ENCODE peak calls at places on chromosomes 13 and 19, in nine cellular contexts. One of them, this sample, is unnamed.

GRCh38 chr19:15248648-15249559 is 16.7 kb upstream of the EPHX3 start:
- DNase-seq in A673: no peak
- DNase-seq in CD8-positive, alpha-beta memory T cell: no peak
- DNase-seq in tibial artery: peak
- DNase-seq in neural progenitor cell: no peak
- DNase-seq in heart right ventricle: peak
- DNase-seq in CD4-positive, alpha-beta T cell: no peak
- DNase-seq in brain microvascular endothelial cell: peak
- DNase-seq in uterus: peak
- DNase-seq in this sample: peak

GRCh38 chr13:36533806-36534205 is 101.5 kb downstream of the CCNA1 start:
- DNase-seq in A673: no peak
- DNase-seq in CD8-positive, alpha-beta memory T cell: no peak
- DNase-seq in tibial artery: no peak
- DNase-seq in neural progenitor cell: no peak
- DNase-seq in heart right ventricle: no peak
- DNase-seq in CD4-positive, alpha-beta T cell: no peak
- DNase-seq in brain microvascular endothelial cell: no peak
- DNase-seq in uterus: no peak
- DNase-seq in this sample: no peak

GRCh38 chr19:54124393-54124792 is 8.8 kb downstream of the PRPF31 start:
- DNase-seq in A673: no peak
- DNase-seq in CD8-positive, alpha-beta memory T cell: no peak
- DNase-seq in tibial artery: no peak
- DNase-seq in neural progenitor cell: no peak
- DNase-seq in heart right ventricle: no peak
- DNase-seq in CD4-positive, alpha-beta T cell: no peak
- DNase-seq in brain microvascular endothelial cell: no peak
- DNase-seq in uterus: no peak
- DNase-seq in this sample: no peak

GRCh38 chr13:60431108-60431700 is 34.2 kb downstream of the TDRD3 start:
- DNase-seq in A673: peak
- DNase-seq in CD8-positive, alpha-beta memory T cell: peak
- DNase-seq in tibial artery: no peak
- DNase-seq in neural progenitor cell: peak
- DNase-seq in heart right ventricle: no peak
- DNase-seq in CD4-positive, alpha-beta T cell: no peak
- DNase-seq in brain microvascular endothelial cell: peak
- DNase-seq in uterus: no peak
- DNase-seq in this sample: no peak

GRCh38 chr19:23699521-23699860 is 12.5 kb upstream of the ZNF675 start:
- DNase-seq in A673: no peak
- DNase-seq in CD8-positive, alpha-beta memory T cell: no peak
- DNase-seq in tibial artery: no peak
- DNase-seq in neural progenitor cell: no peak
- DNase-seq in heart right ventricle: no peak
- DNase-seq in CD4-positive, alpha-beta T cell: no peak
- DNase-seq in brain microvascular endothelial cell: no peak
- DNase-seq in uterus: no peak
- DNase-seq in this sample: no peak

GRCh38 chr19:16035601-16036297 is 40.5 kb upstream of the TPM4 start:
- DNase-seq in A673: no peak
- DNase-seq in CD8-positive, alpha-beta memory T cell: no peak
- DNase-seq in tibial artery: no peak
- DNase-seq in neural progenitor cell: no peak
- DNase-seq in heart right ventricle: no peak
- DNase-seq in CD4-positive, alpha-beta T cell: no peak
- DNase-seq in brain microvascular endothelial cell: no peak
- DNase-seq in uterus: no peak
- DNase-seq in this sample: no peak

GRCh38 chr19:33212024-33212772 is 13.5 kb downstream of the SLC7A10 start:
- DNase-seq in A673: no peak
- DNase-seq in CD8-positive, alpha-beta memory T cell: no peak
- DNase-seq in tibial artery: no peak
- DNase-seq in neural progenitor cell: no peak
- DNase-seq in heart right ventricle: no peak
- DNase-seq in CD4-positive, alpha-beta T cell: no peak
- DNase-seq in brain microvascular endothelial cell: no peak
- DNase-seq in uterus: no peak
- DNase-seq in this sample: no peak

GRCh38 chr19:55014714-55015113 is 23.4 kb downstream of the GP6 start:
- DNase-seq in A673: no peak
- DNase-seq in CD8-positive, alpha-beta memory T cell: no peak
- DNase-seq in tibial artery: no peak
- DNase-seq in neural progenitor cell: no peak
- DNase-seq in heart right ventricle: peak
- DNase-seq in CD4-positive, alpha-beta T cell: no peak
- DNase-seq in brain microvascular endothelial cell: no peak
- DNase-seq in uterus: no peak
- DNase-seq in this sample: no peak

GRCh38 chr13:78657699-78658629 is 991 bp downstream of the OBI1 start:
- DNase-seq in A673: peak
- DNase-seq in CD8-positive, alpha-beta memory T cell: no peak
- DNase-seq in tibial artery: no peak
- DNase-seq in neural progenitor cell: no peak
- DNase-seq in heart right ventricle: no peak
- DNase-seq in CD4-positive, alpha-beta T cell: no peak
- DNase-seq in brain microvascular endothelial cell: no peak
- DNase-seq in uterus: no peak
- DNase-seq in this sample: no peak

GRCh38 chr13:32676242-32676641 is 90.0 kb downstream of the PDS5B start:
- DNase-seq in A673: no peak
- DNase-seq in CD8-positive, alpha-beta memory T cell: no peak
- DNase-seq in tibial artery: no peak
- DNase-seq in neural progenitor cell: no peak
- DNase-seq in heart right ventricle: no peak
- DNase-seq in CD4-positive, alpha-beta T cell: no peak
- DNase-seq in brain microvascular endothelial cell: peak
- DNase-seq in uterus: no peak
- DNase-seq in this sample: no peak

GRCh38 chr19:15251749-15252397 is 19.6 kb upstream of the EPHX3 start:
- DNase-seq in A673: peak
- DNase-seq in CD8-positive, alpha-beta memory T cell: no peak
- DNase-seq in tibial artery: peak
- DNase-seq in neural progenitor cell: peak
- DNase-seq in heart right ventricle: peak
- DNase-seq in CD4-positive, alpha-beta T cell: no peak
- DNase-seq in brain microvascular endothelial cell: peak
- DNase-seq in uterus: peak
- DNase-seq in this sample: peak

GRCh38 chr13:51000576-51001260 is 91.1 kb downstream of the RNASEH2B start:
- DNase-seq in A673: peak
- DNase-seq in CD8-positive, alpha-beta memory T cell: no peak
- DNase-seq in tibial artery: peak
- DNase-seq in neural progenitor cell: no peak
- DNase-seq in heart right ventricle: no peak
- DNase-seq in CD4-positive, alpha-beta T cell: no peak
- DNase-seq in brain microvascular endothelial cell: no peak
- DNase-seq in uterus: peak
- DNase-seq in this sample: peak

GRCh38 chr13:75660694-75661093 is 24.6 kb downstream of the LMO7 start:
- DNase-seq in A673: no peak
- DNase-seq in CD8-positive, alpha-beta memory T cell: no peak
- DNase-seq in tibial artery: no peak
- DNase-seq in neural progenitor cell: no peak
- DNase-seq in heart right ventricle: no peak
- DNase-seq in CD4-positive, alpha-beta T cell: no peak
- DNase-seq in brain microvascular endothelial cell: no peak
- DNase-seq in uterus: no peak
- DNase-seq in this sample: no peak

GRCh38 chr13:102757006-102757405 is 16.6 kb downstream of the TEX30 start:
- DNase-seq in A673: no peak
- DNase-seq in CD8-positive, alpha-beta memory T cell: no peak
- DNase-seq in tibial artery: no peak
- DNase-seq in neural progenitor cell: no peak
- DNase-seq in heart right ventricle: no peak
- DNase-seq in CD4-positive, alpha-beta T cell: no peak
- DNase-seq in brain microvascular endothelial cell: no peak
- DNase-seq in uterus: no peak
- DNase-seq in this sample: no peak

DNA sequence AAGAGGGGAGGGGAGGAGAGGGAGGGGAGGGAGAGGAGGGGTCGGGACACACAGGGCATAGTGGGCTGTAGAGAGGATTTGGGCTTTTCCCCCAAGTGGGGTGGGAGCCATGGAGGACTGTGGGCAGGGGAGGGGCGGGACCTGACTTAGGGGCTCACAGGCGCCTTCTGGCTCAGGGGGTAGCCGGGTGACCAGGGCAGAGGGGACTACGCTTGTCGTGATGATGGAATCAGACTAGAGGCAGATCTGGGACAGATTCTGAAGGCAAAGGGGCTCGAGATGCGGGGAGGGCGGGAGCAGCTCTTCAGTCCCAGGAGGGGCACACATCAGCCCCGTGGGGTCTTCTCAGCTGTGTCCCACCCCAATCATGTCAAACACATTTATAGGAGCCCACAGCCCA is 13.5 kb downstream of the NDUFA11 start:
- DNase-seq in A673: no peak
- DNase-seq in CD8-positive, alpha-beta memory T cell: no peak
- DNase-seq in tibial artery: no peak
- DNase-seq in neural progenitor cell: no peak
- DNase-seq in heart right ventricle: no peak
- DNase-seq in CD4-positive, alpha-beta T cell: no peak
- DNase-seq in brain microvascular endothelial cell: no peak
- DNase-seq in uterus: no peak
- DNase-seq in this sample: no peak
- H3K27ac ChIP-seq in A673: no peak
- H3K27ac ChIP-seq in CD8-positive, alpha-beta memory T cell: no peak
- H3K27ac ChIP-seq in tibial artery: no peak
- H3K27ac ChIP-seq in neural progenitor cell: no peak
- H3K27ac ChIP-seq in heart right ventricle: no peak
- H3K27ac ChIP-seq in CD4-positive, alpha-beta T cell: no peak
- H3K27ac ChIP-seq in brain microvascular endothelial cell: no peak
- H3K27ac ChIP-seq in uterus: no peak
- H3K27ac ChIP-seq in this sample: no peak

DNA sequence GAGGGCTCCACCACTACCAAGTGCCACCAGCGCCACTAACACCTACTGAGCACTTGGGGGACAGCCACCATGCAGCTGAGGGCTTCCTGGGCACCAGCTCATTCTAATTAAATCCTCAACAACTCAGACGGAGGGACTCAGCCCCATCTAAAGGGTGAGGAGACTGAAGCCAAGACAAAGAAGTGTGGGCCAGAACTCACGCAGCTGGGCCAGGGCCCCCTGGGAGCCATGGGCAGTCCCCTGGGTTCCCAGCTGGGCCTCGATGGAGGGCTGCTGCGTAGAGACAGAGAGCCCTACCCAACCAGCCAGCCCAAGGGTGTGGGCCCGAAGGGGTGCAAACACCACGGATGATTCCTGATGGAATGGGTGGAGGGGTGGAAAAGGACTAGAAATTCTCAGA is 12.8 kb upstream of the PRKD2 start:
- DNase-seq in A673: no peak
- DNase-seq in CD8-positive, alpha-beta memory T cell: no peak
- DNase-seq in tibial artery: no peak
- DNase-seq in neural progenitor cell: no peak
- DNase-seq in heart right ventricle: no peak
- DNase-seq in CD4-positive, alpha-beta T cell: no peak
- DNase-seq in brain microvascular endothelial cell: no peak
- DNase-seq in uterus: no peak
- DNase-seq in this sample: no peak
- H3K27ac ChIP-seq in A673: no peak
- H3K27ac ChIP-seq in CD8-positive, alpha-beta memory T cell: no peak
- H3K27ac ChIP-seq in tibial artery: no peak
- H3K27ac ChIP-seq in neural progenitor cell: no peak
- H3K27ac ChIP-seq in heart right ventricle: no peak
- H3K27ac ChIP-seq in CD4-positive, alpha-beta T cell: no peak
- H3K27ac ChIP-seq in brain microvascular endothelial cell: peak
- H3K27ac ChIP-seq in uterus: no peak
- H3K27ac ChIP-seq in this sample: no peak

DNA sequence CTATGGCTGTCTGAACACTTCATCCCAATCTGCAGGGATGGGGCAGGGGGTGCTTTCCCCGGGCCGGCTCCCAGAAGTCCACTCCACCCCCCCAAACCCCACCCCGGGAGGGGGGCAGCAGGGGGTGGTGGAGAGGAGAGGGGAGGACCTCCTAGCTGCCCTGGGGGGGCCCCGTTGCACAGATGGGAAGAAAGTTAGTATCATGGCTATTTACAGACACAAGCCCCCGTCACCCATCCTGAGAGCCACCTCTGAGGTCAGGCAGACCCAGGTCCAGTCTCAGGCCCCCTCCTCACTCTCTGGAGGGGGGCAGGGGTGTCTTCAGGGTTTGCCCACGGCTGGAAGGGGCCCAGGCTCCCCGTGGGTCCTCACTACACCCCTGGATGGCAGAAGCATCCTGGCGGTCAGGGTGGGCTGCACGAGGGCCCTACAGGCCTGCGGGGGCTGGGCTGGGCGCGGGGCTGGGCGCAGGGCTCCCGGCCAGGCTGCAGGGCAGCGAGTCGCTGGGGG is 5.8 kb upstream of the REXO1 start:
- DNase-seq in A673: no peak
- DNase-seq in CD8-positive, alpha-beta memory T cell: no peak
- DNase-seq in tibial artery: no peak
- DNase-seq in neural progenitor cell: no peak
- DNase-seq in heart right ventricle: no peak
- DNase-seq in CD4-positive, alpha-beta T cell: no peak
- DNase-seq in brain microvascular endothelial cell: no peak
- DNase-seq in uterus: no peak
- DNase-seq in this sample: no peak
- H3K27ac ChIP-seq in A673: peak
- H3K27ac ChIP-seq in CD8-positive, alpha-beta memory T cell: peak
- H3K27ac ChIP-seq in tibial artery: no peak
- H3K27ac ChIP-seq in neural progenitor cell: no peak
- H3K27ac ChIP-seq in heart right ventricle: peak
- H3K27ac ChIP-seq in CD4-positive, alpha-beta T cell: no peak
- H3K27ac ChIP-seq in brain microvascular endothelial cell: no peak
- H3K27ac ChIP-seq in uterus: no peak
- H3K27ac ChIP-seq in this sample: peak

GRCh38 chr19:13095393-13095784 is 7.3 kb downstream of the LYL1 start:
- DNase-seq in A673: no peak
- DNase-seq in CD8-positive, alpha-beta memory T cell: no peak
- DNase-seq in tibial artery: no peak
- DNase-seq in neural progenitor cell: peak
- DNase-seq in heart right ventricle: no peak
- DNase-seq in CD4-positive, alpha-beta T cell: no peak
- DNase-seq in brain microvascular endothelial cell: no peak
- DNase-seq in uterus: no peak
- DNase-seq in this sample: no peak
- H3K27ac ChIP-seq in A673: no peak
- H3K27ac ChIP-seq in CD8-positive, alpha-beta memory T cell: no peak
- H3K27ac ChIP-seq in tibial artery: peak
- H3K27ac ChIP-seq in neural progenitor cell: no peak
- H3K27ac ChIP-seq in heart right ventricle: peak
- H3K27ac ChIP-seq in CD4-positive, alpha-beta T cell: no peak
- H3K27ac ChIP-seq in brain microvascular endothelial cell: no peak
- H3K27ac ChIP-seq in uterus: peak
- H3K27ac ChIP-seq in this sample: peak